ENCODE peak calls at places on chromosomes 13 and 19, in seven cellular contexts. One of them, this sample, is unnamed.

GRCh38 chr13:63206431-63206830 is 1790.8 kb upstream of the PCDH20 start:
- DNase-seq in hepatocyte: no peak
- DNase-seq in kidney: no peak
- DNase-seq in psoas muscle: no peak
- DNase-seq in BE2C: no peak
- DNase-seq in cardiac muscle cell: no peak
- DNase-seq in esophagus squamous epithelium: no peak
- DNase-seq in this sample: no peak

GRCh38 chr13:27665333-27665732 is 43.6 kb downstream of the POLR1D start:
- DNase-seq in hepatocyte: no peak
- DNase-seq in kidney: no peak
- DNase-seq in psoas muscle: no peak
- DNase-seq in BE2C: no peak
- DNase-seq in cardiac muscle cell: no peak
- DNase-seq in esophagus squamous epithelium: no peak
- DNase-seq in this sample: no peak

GRCh38 chr19:32404213-32404938 is 1.2 kb upstream of the DPY19L3 start:
- DNase-seq in hepatocyte: no peak
- DNase-seq in kidney: no peak
- DNase-seq in psoas muscle: no peak
- DNase-seq in BE2C: no peak
- DNase-seq in cardiac muscle cell: peak; percentile 42
- DNase-seq in esophagus squamous epithelium: no peak
- DNase-seq in this sample: no peak

GRCh38 chr13:109156181-109156935 is 526.9 kb downstream of the MYO16 start:
- DNase-seq in hepatocyte: no peak
- DNase-seq in kidney: no peak
- DNase-seq in psoas muscle: no peak
- DNase-seq in BE2C: no peak
- DNase-seq in cardiac muscle cell: peak; percentile 88
- DNase-seq in esophagus squamous epithelium: no peak
- DNase-seq in this sample: no peak

GRCh38 chr13:77985866-77986636 is 67.4 kb upstream of the EDNRB start:
- DNase-seq in hepatocyte: no peak
- DNase-seq in kidney: no peak
- DNase-seq in psoas muscle: no peak
- DNase-seq in BE2C: no peak
- DNase-seq in cardiac muscle cell: peak; percentile 25
- DNase-seq in esophagus squamous epithelium: no peak
- DNase-seq in this sample: no peak

GRCh38 chr19:51094696-51095279 is 12.1 kb upstream of the KLK14 start:
- DNase-seq in hepatocyte: peak; percentile 44
- DNase-seq in kidney: peak; percentile 43
- DNase-seq in psoas muscle: no peak
- DNase-seq in BE2C: peak; percentile 63
- DNase-seq in cardiac muscle cell: peak; percentile 25
- DNase-seq in esophagus squamous epithelium: no peak
- DNase-seq in this sample: no peak

GRCh38 chr13:101307181-101307701 is 109.1 kb downstream of the NALCN start:
- DNase-seq in hepatocyte: peak; percentile 22
- DNase-seq in kidney: no peak
- DNase-seq in psoas muscle: no peak
- DNase-seq in BE2C: no peak
- DNase-seq in cardiac muscle cell: peak; percentile 63
- DNase-seq in esophagus squamous epithelium: no peak
- DNase-seq in this sample: no peak

GRCh38 chr19:461664-462551 is 1.1 kb upstream of the SHC2 start:
- DNase-seq in hepatocyte: peak; percentile 83
- DNase-seq in kidney: no peak
- DNase-seq in psoas muscle: no peak
- DNase-seq in BE2C: peak; percentile 36
- DNase-seq in cardiac muscle cell: no peak
- DNase-seq in esophagus squamous epithelium: no peak
- DNase-seq in this sample: peak; percentile 92

GRCh38 chr13:25503856-25504255 is 132.1 kb downstream of the ATP8A2 start:
- DNase-seq in hepatocyte: no peak
- DNase-seq in kidney: no peak
- DNase-seq in psoas muscle: no peak
- DNase-seq in BE2C: no peak
- DNase-seq in cardiac muscle cell: no peak
- DNase-seq in esophagus squamous epithelium: no peak
- DNase-seq in this sample: no peak

GRCh38 chr19:8316351-8317125 is 4.6 kb downstream of the NDUFA7 start:
- DNase-seq in hepatocyte: no peak
- DNase-seq in kidney: peak; percentile 69
- DNase-seq in psoas muscle: peak; percentile 36
- DNase-seq in BE2C: no peak
- DNase-seq in cardiac muscle cell: no peak
- DNase-seq in esophagus squamous epithelium: no peak
- DNase-seq in this sample: no peak

GRCh38 chr13:99404005-99404755 is 97.0 kb upstream of the GPR183 start:
- DNase-seq in hepatocyte: no peak
- DNase-seq in kidney: no peak
- DNase-seq in psoas muscle: no peak
- DNase-seq in BE2C: no peak
- DNase-seq in cardiac muscle cell: no peak
- DNase-seq in esophagus squamous epithelium: no peak
- DNase-seq in this sample: peak; percentile 21

GRCh38 chr13:76696370-76696769 is 189.8 kb downstream of the KCTD12 start:
- DNase-seq in hepatocyte: peak; percentile 38
- DNase-seq in kidney: no peak
- DNase-seq in psoas muscle: no peak
- DNase-seq in BE2C: peak; percentile 39
- DNase-seq in cardiac muscle cell: no peak
- DNase-seq in esophagus squamous epithelium: no peak
- DNase-seq in this sample: no peak

GRCh38 chr19:34332027-34332786 is 32.8 kb upstream of the GPI start:
- DNase-seq in hepatocyte: no peak
- DNase-seq in kidney: no peak
- DNase-seq in psoas muscle: no peak
- DNase-seq in BE2C: no peak
- DNase-seq in cardiac muscle cell: no peak
- DNase-seq in esophagus squamous epithelium: no peak
- DNase-seq in this sample: no peak

GRCh38 chr19:7386308-7386707 is 37.6 kb downstream of the ARHGEF18 start:
- DNase-seq in hepatocyte: no peak
- DNase-seq in kidney: peak; percentile 49
- DNase-seq in psoas muscle: no peak
- DNase-seq in BE2C: no peak
- DNase-seq in cardiac muscle cell: no peak
- DNase-seq in esophagus squamous epithelium: no peak
- DNase-seq in this sample: no peak

GRCh38 chr19:44649578-44650145 is 6.0 kb downstream of the PVR start:
- DNase-seq in hepatocyte: no peak
- DNase-seq in kidney: no peak
- DNase-seq in psoas muscle: no peak
- DNase-seq in BE2C: no peak
- DNase-seq in cardiac muscle cell: no peak
- DNase-seq in esophagus squamous epithelium: no peak
- DNase-seq in this sample: no peak

GRCh38 chr13:49836516-49836915 is 44.0 kb upstream of the KPNA3 start:
- DNase-seq in hepatocyte: peak; percentile 37
- DNase-seq in kidney: no peak
- DNase-seq in psoas muscle: no peak
- DNase-seq in BE2C: peak; percentile 13
- DNase-seq in cardiac muscle cell: no peak
- DNase-seq in esophagus squamous epithelium: no peak
- DNase-seq in this sample: peak; percentile 41

GRCh38 chr13:93296584-93296983 is 70.0 kb downstream of the GPC6 start:
- DNase-seq in hepatocyte: no peak
- DNase-seq in kidney: no peak
- DNase-seq in psoas muscle: no peak
- DNase-seq in BE2C: no peak
- DNase-seq in cardiac muscle cell: no peak
- DNase-seq in esophagus squamous epithelium: no peak
- DNase-seq in this sample: no peak

GRCh38 chr13:112260108-112261055 is 115.8 kb upstream of the SPACA7 start:
- DNase-seq in hepatocyte: no peak
- DNase-seq in kidney: peak; percentile 43
- DNase-seq in psoas muscle: peak; percentile 33
- DNase-seq in BE2C: no peak
- DNase-seq in cardiac muscle cell: no peak
- DNase-seq in esophagus squamous epithelium: no peak
- DNase-seq in this sample: no peak

GRCh38 chr13:91308299-91308698 is 39.2 kb upstream of the MIR17HG start:
- DNase-seq in hepatocyte: no peak
- DNase-seq in kidney: no peak
- DNase-seq in psoas muscle: no peak
- DNase-seq in BE2C: no peak
- DNase-seq in cardiac muscle cell: no peak
- DNase-seq in esophagus squamous epithelium: no peak
- DNase-seq in this sample: no peak

DNA sequence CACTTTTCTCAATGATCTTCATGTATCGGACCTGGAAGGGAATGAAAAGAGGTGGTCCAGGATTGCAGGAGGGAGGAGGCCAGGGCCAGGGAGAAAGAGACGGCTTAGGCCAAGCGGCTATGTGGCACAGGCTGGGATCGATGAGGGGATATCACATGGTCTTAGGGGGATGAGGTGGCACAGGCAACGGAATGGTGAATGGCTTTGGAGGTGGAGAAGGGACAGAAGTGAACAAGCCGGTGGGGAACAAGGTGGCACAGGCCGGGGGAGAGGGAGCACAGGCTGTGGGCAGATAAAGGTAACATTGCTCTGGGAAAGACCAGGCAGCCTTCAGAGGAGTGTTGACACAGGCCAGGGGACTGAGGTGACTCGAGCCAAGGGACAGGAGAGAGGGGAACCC is 5.7 kb upstream of the CDKN2D start:
- DNase-seq in hepatocyte: no peak
- DNase-seq in kidney: no peak
- DNase-seq in psoas muscle: no peak
- DNase-seq in BE2C: no peak
- DNase-seq in cardiac muscle cell: no peak
- DNase-seq in esophagus squamous epithelium: no peak
- DNase-seq in this sample: no peak
- H3K4me3 ChIP-seq in hepatocyte: no peak overlapping the region
- H3K4me3 ChIP-seq in kidney: no peak overlapping the region
- H3K4me3 ChIP-seq in psoas muscle: no peak overlapping the region
- H3K4me3 ChIP-seq in BE2C: no peak overlapping the region
- H3K4me3 ChIP-seq in cardiac muscle cell: no peak overlapping the region
- H3K4me3 ChIP-seq in esophagus squamous epithelium: no peak overlapping the region
- H3K4me3 ChIP-seq in this sample: no peak overlapping the region

GRCh38 chr19:50005428-50005827 is 19.7 kb downstream of the VRK3 start:
- DNase-seq in hepatocyte: no peak
- DNase-seq in kidney: no peak
- DNase-seq in psoas muscle: no peak
- DNase-seq in BE2C: no peak
- DNase-seq in cardiac muscle cell: no peak
- DNase-seq in esophagus squamous epithelium: no peak
- DNase-seq in this sample: no peak

GRCh38 chr19:50007170-50007569 is 18.0 kb downstream of the VRK3 start:
- DNase-seq in hepatocyte: no peak
- DNase-seq in kidney: no peak
- DNase-seq in psoas muscle: no peak
- DNase-seq in BE2C: no peak
- DNase-seq in cardiac muscle cell: no peak
- DNase-seq in esophagus squamous epithelium: no peak
- DNase-seq in this sample: no peak

GRCh38 chr19:50007947-50008346 is 17.2 kb downstream of the VRK3 start:
- DNase-seq in hepatocyte: no peak
- DNase-seq in kidney: no peak
- DNase-seq in psoas muscle: no peak
- DNase-seq in BE2C: no peak
- DNase-seq in cardiac muscle cell: no peak
- DNase-seq in esophagus squamous epithelium: no peak
- DNase-seq in this sample: no peak

GRCh38 chr19:50003810-50004419 is 21.3 kb downstream of the VRK3 start:
- DNase-seq in hepatocyte: peak; percentile 40
- DNase-seq in kidney: no peak
- DNase-seq in psoas muscle: peak; percentile 73
- DNase-seq in BE2C: no peak
- DNase-seq in cardiac muscle cell: peak; percentile 96
- DNase-seq in esophagus squamous epithelium: no peak
- DNase-seq in this sample: no peak

GRCh38 chr19:50008532-50008931 is 16.6 kb downstream of the VRK3 start:
- DNase-seq in hepatocyte: no peak
- DNase-seq in kidney: no peak
- DNase-seq in psoas muscle: no peak
- DNase-seq in BE2C: peak; percentile 48
- DNase-seq in cardiac muscle cell: no peak
- DNase-seq in esophagus squamous epithelium: no peak
- DNase-seq in this sample: no peak
- TF ChIP-seq CTCF in hepatocyte: no peak
- TF ChIP-seq CTCF in kidney: peak; percentile 12
- TF ChIP-seq CTCF in psoas muscle: no peak
- TF ChIP-seq CTCF in BE2C: peak; percentile 30
- TF ChIP-seq CTCF in cardiac muscle cell: peak; percentile 25
- TF ChIP-seq CTCF in esophagus squamous epithelium: no peak
- TF ChIP-seq CTCF in this sample: no peak

GRCh38 chr19:15717781-15718180 is 10.0 kb upstream of the OR10H2 start:
- DNase-seq in hepatocyte: no peak
- DNase-seq in kidney: no peak
- DNase-seq in psoas muscle: no peak
- DNase-seq in BE2C: no peak
- DNase-seq in cardiac muscle cell: no peak
- DNase-seq in esophagus squamous epithelium: no peak
- DNase-seq in this sample: no peak

GRCh38 chr19:15715642-15716041 is 12.2 kb upstream of the OR10H2 start:
- DNase-seq in hepatocyte: no peak
- DNase-seq in kidney: no peak
- DNase-seq in psoas muscle: no peak
- DNase-seq in BE2C: no peak
- DNase-seq in cardiac muscle cell: no peak
- DNase-seq in esophagus squamous epithelium: no peak
- DNase-seq in this sample: no peak

GRCh38 chr19:15714638-15715037 is 13.2 kb upstream of the OR10H2 start:
- DNase-seq in hepatocyte: no peak
- DNase-seq in kidney: no peak
- DNase-seq in psoas muscle: no peak
- DNase-seq in BE2C: no peak
- DNase-seq in cardiac muscle cell: no peak
- DNase-seq in esophagus squamous epithelium: no peak
- DNase-seq in this sample: no peak
- H3K9me3 ChIP-seq in hepatocyte: no peaks in the 10 kb centered on the region
- H3K9me3 ChIP-seq in kidney: peaks cover 3% of the 10 kb centered on the region
- H3K9me3 ChIP-seq in psoas muscle: no peaks in the 10 kb centered on the region
- H3K9me3 ChIP-seq in BE2C: no peaks in the 10 kb centered on the region
- H3K9me3 ChIP-seq in cardiac muscle cell: no peaks in the 10 kb centered on the region
- H3K9me3 ChIP-seq in esophagus squamous epithelium: no peaks in the 10 kb centered on the region
- H3K9me3 ChIP-seq in this sample: no peaks in the 10 kb centered on the region

DNA sequence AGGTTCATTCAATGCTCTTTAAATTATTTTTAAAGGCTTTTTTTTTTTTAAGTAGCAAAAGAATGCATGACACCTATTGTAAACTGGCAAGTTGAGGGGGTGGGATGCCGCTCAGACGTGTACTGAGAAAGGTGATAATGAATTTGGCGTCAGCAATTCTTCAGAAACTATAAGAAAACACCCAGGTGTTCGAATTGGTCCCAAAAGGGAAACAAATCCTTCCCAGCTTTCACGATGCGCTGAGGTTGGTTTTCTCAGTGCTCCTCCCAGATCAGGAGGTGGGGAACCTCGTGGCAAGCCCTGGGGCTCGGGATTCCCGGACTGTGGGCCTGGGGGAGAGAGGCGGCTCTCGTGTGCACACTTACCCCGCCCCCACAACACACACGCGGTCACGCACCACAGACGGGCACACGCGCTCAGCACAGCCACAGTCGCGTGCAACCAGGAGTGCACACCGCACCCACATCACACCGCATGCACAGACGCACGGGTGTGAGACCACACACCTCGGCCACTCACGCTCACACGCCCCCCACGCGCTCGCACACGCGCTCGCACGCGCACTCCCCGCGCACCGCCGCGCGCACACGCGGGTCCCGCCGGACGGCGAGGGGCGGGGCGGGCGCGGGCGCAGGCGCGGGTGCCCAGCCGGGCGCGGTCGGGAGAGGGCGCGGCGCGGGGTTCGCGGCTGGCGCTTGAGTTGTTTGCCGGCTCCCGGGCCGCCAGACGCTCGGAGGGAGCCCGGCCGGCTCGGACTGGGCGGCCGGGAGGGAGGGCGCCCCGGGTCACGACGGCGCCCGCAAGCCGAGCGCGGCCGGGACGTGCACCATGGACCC is at the start of gene FAM124A:
- DNase-seq in hepatocyte: peak; percentile 80
- DNase-seq in kidney: peak; percentile 75
- DNase-seq in psoas muscle: peak; percentile 59
- DNase-seq in BE2C: peak; percentile 77
- DNase-seq in cardiac muscle cell: peak; percentile 54
- DNase-seq in esophagus squamous epithelium: no peak
- DNase-seq in this sample: peak; percentile 60
- H3K4me3 ChIP-seq in hepatocyte: peak within 1 kb of the TSS; percentile 90
- H3K4me3 ChIP-seq in kidney: peak within 1 kb of the TSS; percentile 81
- H3K4me3 ChIP-seq in psoas muscle: peak within 1 kb of the TSS; percentile 86
- H3K4me3 ChIP-seq in BE2C: peak within 1 kb of the TSS; percentile 74
- H3K4me3 ChIP-seq in cardiac muscle cell: peak within 1 kb of the TSS; percentile 76
- H3K4me3 ChIP-seq in esophagus squamous epithelium: peak within 1 kb of the TSS; percentile 45
- H3K4me3 ChIP-seq in this sample: peak within 1 kb of the TSS; percentile 43